ENCODE peak calls at places on chromosome 7, in five cellular contexts. One of them, this sample, is unnamed.

GRCh38 chr7:131219277-131220041 is 108.2 kb upstream of the MKLN1 start:
- DNase-seq in choroid plexus epithelial cell: no peak
- DNase-seq in NB4: no peak
- DNase-seq in left lung: no peak
- DNase-seq in Calu3: no peak
- DNase-seq in this sample: no peak

GRCh38 chr7:25545125-25546008 is 317.1 kb upstream of the NPVF start:
- DNase-seq in choroid plexus epithelial cell: no peak
- DNase-seq in NB4: no peak
- DNase-seq in left lung: no peak
- DNase-seq in Calu3: no peak
- DNase-seq in this sample: no peak

GRCh38 chr7:5143935-5144903 is 45.8 kb upstream of the WIPI2 start:
- DNase-seq in choroid plexus epithelial cell: peak; percentile 26
- DNase-seq in NB4: peak; percentile 73
- DNase-seq in left lung: peak; percentile 77
- DNase-seq in Calu3: peak; percentile 21
- DNase-seq in this sample: no peak

GRCh38 chr7:64993901-64994300 is 3.1 kb upstream of the ZNF117 start:
- DNase-seq in choroid plexus epithelial cell: no peak
- DNase-seq in NB4: no peak
- DNase-seq in left lung: no peak
- DNase-seq in Calu3: no peak
- DNase-seq in this sample: no peak

GRCh38 chr7:95922191-95922590 is 149.8 kb downstream of the DYNC1I1 start:
- DNase-seq in choroid plexus epithelial cell: no peak
- DNase-seq in NB4: no peak
- DNase-seq in left lung: no peak
- DNase-seq in Calu3: no peak
- DNase-seq in this sample: no peak

GRCh38 chr7:102303669-102304422 is 17.2 kb downstream of the SH2B2 start:
- DNase-seq in choroid plexus epithelial cell: no peak
- DNase-seq in NB4: peak; percentile 48
- DNase-seq in left lung: no peak
- DNase-seq in Calu3: no peak
- DNase-seq in this sample: no peak

GRCh38 chr7:151459726-151460473 is 20.0 kb upstream of the CRYGN start:
- DNase-seq in choroid plexus epithelial cell: peak; percentile 92
- DNase-seq in NB4: no peak
- DNase-seq in left lung: no peak
- DNase-seq in Calu3: peak; percentile 51
- DNase-seq in this sample: peak; percentile 40

GRCh38 chr7:12949060-12950045 is 261.9 kb downstream of the ARL4A start:
- DNase-seq in choroid plexus epithelial cell: peak; percentile 62
- DNase-seq in NB4: no peak
- DNase-seq in left lung: no peak
- DNase-seq in Calu3: no peak
- DNase-seq in this sample: no peak

GRCh38 chr7:54541941-54542618 is at the start of gene VSTM2A:
- DNase-seq in choroid plexus epithelial cell: no peak
- DNase-seq in NB4: no peak
- DNase-seq in left lung: peak; percentile 75
- DNase-seq in Calu3: no peak
- DNase-seq in this sample: peak; percentile 80

GRCh38 chr7:139915864-139916716 is 87.0 kb downstream of the TBXAS1 start:
- DNase-seq in choroid plexus epithelial cell: peak; percentile 98
- DNase-seq in NB4: peak; percentile 97
- DNase-seq in left lung: peak; percentile 75
- DNase-seq in Calu3: peak; percentile 67
- DNase-seq in this sample: no peak

GRCh38 chr7:55172161-55172560 is 153.3 kb downstream of the EGFR start:
- DNase-seq in choroid plexus epithelial cell: peak; percentile 50
- DNase-seq in NB4: no peak
- DNase-seq in left lung: no peak
- DNase-seq in Calu3: no peak
- DNase-seq in this sample: no peak

GRCh38 chr7:3200504-3200903 is 100.5 kb upstream of the SDK1 start:
- DNase-seq in choroid plexus epithelial cell: peak; percentile 85
- DNase-seq in NB4: peak; percentile 20
- DNase-seq in left lung: no peak
- DNase-seq in Calu3: peak; percentile 66
- DNase-seq in this sample: peak; percentile 42

GRCh38 chr7:143369678-143370651 is 7.5 kb upstream of the FAM131B start:
- DNase-seq in choroid plexus epithelial cell: no peak
- DNase-seq in NB4: no peak
- DNase-seq in left lung: peak; percentile 8
- DNase-seq in Calu3: no peak
- DNase-seq in this sample: no peak

GRCh38 chr7:28815928-28816373 is 142.2 kb downstream of the TRIL start:
- DNase-seq in choroid plexus epithelial cell: no peak
- DNase-seq in NB4: no peak
- DNase-seq in left lung: no peak
- DNase-seq in Calu3: no peak
- DNase-seq in this sample: no peak

GRCh38 chr7:77570330-77571011 is 33.4 kb downstream of the PTPN12 start:
- DNase-seq in choroid plexus epithelial cell: peak; percentile 82
- DNase-seq in NB4: peak; percentile 87
- DNase-seq in left lung: no peak
- DNase-seq in Calu3: no peak
- DNase-seq in this sample: no peak

GRCh38 chr7:99392659-99393362 is 15.6 kb downstream of the PDAP1 start:
- DNase-seq in choroid plexus epithelial cell: peak; percentile 77
- DNase-seq in NB4: no peak
- DNase-seq in left lung: peak; percentile 90
- DNase-seq in Calu3: no peak
- DNase-seq in this sample: peak; percentile 80

GRCh38 chr7:69598487-69599148 is 343 bp downstream of the AUTS2 start:
- DNase-seq in choroid plexus epithelial cell: no peak
- DNase-seq in NB4: peak; percentile 78
- DNase-seq in left lung: peak; percentile 76
- DNase-seq in Calu3: peak; percentile 0
- DNase-seq in this sample: no peak

GRCh38 chr7:77351539-77352004 is 64.6 kb downstream of the GSAP start:
- DNase-seq in choroid plexus epithelial cell: peak; percentile 42
- DNase-seq in NB4: peak; percentile 100
- DNase-seq in left lung: no peak
- DNase-seq in Calu3: no peak
- DNase-seq in this sample: no peak

GRCh38 chr7:30564243-30564892 is 30.3 kb upstream of the GARS1 start:
- DNase-seq in choroid plexus epithelial cell: peak; percentile 94
- DNase-seq in NB4: peak; percentile 93
- DNase-seq in left lung: peak; percentile 83
- DNase-seq in Calu3: peak; percentile 90
- DNase-seq in this sample: peak; percentile 87

GRCh38 chr7:30563326-30563942 is 31.2 kb upstream of the GARS1 start:
- DNase-seq in choroid plexus epithelial cell: peak; percentile 54
- DNase-seq in NB4: peak; percentile 32
- DNase-seq in left lung: no peak
- DNase-seq in Calu3: peak; percentile 43
- DNase-seq in this sample: no peak

GRCh38 chr7:30562909-30563308 is 31.8 kb upstream of the GARS1 start:
- DNase-seq in choroid plexus epithelial cell: peak; percentile 43
- DNase-seq in NB4: no peak
- DNase-seq in left lung: no peak
- DNase-seq in Calu3: no peak
- DNase-seq in this sample: no peak

GRCh38 chr7:30561389-30561788 is 33.3 kb upstream of the GARS1 start:
- DNase-seq in choroid plexus epithelial cell: no peak
- DNase-seq in NB4: no peak
- DNase-seq in left lung: no peak
- DNase-seq in Calu3: no peak
- DNase-seq in this sample: no peak

GRCh38 chr7:30562498-30562897 is 32.2 kb upstream of the GARS1 start:
- DNase-seq in choroid plexus epithelial cell: peak; percentile 86
- DNase-seq in NB4: no peak
- DNase-seq in left lung: no peak
- DNase-seq in Calu3: no peak
- DNase-seq in this sample: no peak
- TF ChIP-seq CTCF in choroid plexus epithelial cell: peak; percentile 57
- TF ChIP-seq CTCF in NB4: no peak
- TF ChIP-seq CTCF in left lung: no peak
- TF ChIP-seq CTCF in Calu3: no peak
- TF ChIP-seq CTCF in this sample: no peak

DNA sequence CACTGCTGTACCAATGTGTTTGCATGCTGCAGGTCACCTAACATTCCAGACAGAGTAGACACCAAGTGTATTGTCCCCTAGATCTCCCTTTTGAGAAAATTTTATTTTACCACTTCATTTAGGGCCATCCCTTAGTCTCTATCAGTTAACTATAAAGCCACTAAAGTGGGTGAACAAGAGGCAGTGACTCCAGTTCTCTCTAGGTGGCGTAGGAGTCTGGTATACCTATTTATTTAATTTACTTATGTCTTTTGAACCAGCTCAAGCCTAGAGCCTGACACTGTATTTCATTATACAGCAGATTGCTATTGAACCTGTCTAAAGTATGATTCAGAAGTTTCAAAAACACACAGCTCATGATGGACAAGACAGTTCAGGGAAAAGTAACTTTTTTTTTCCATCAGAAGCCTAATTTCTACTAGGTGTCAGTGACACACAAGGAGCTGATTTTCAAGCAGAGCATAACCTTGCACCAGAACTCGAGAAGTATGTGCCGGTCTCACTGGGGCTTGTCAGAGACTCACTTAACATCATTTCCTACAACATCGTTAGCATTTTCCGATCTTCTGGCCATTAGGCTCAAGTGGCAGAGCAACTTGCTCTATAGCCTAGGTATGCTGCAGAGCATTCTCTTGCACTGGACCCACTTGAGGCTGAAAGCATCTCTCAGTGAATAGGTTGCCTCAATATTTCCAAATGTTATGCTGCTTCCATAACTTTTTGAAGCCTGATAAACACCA is 175.4 kb downstream of the CDC14C start:
- DNase-seq in choroid plexus epithelial cell: no peak
- DNase-seq in NB4: peak; percentile 28
- DNase-seq in left lung: no peak
- DNase-seq in Calu3: no peak
- DNase-seq in this sample: no peak
- TF ChIP-seq CTCF in choroid plexus epithelial cell: no peak
- TF ChIP-seq CTCF in NB4: peak; percentile 27
- TF ChIP-seq CTCF in left lung: no peak
- TF ChIP-seq CTCF in Calu3: no peak
- TF ChIP-seq CTCF in this sample: no peak

DNA sequence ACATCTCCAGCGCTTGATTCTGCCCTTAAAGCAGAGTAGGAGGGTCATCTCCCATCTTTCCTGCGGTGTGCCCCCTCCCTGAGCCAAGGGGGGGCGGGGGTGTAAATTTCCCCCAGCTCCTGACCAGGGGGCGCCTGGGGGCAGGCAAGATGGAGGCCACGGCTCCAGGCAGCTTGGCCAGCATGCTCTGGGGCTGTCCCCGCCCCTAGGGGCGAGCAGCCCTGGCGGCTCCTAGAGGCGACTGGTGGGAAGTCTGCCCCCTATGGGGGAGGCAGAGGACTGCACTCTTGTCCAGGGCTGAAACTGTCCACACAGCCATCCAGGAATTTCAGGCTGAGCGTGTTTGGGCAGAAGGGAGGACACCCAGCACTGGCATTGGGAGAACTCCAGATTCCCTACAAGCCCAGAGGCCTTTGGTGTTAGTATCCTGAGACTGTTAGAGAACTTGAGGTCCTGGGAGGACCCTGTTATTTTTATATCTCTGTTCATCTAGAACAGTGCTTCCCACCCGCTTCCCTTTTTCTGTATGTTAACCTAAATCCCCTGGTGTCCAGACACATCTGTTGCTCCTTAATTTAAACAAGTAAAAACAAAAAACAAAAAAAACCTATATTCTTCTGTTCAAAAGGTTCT is 4.6 kb downstream of the STRA8 start:
- DNase-seq in choroid plexus epithelial cell: no peak
- DNase-seq in NB4: peak; percentile 40
- DNase-seq in left lung: no peak
- DNase-seq in Calu3: peak; percentile 22
- DNase-seq in this sample: no peak
- TF ChIP-seq CTCF in choroid plexus epithelial cell: peak; percentile 52
- TF ChIP-seq CTCF in NB4: peak; percentile 64
- TF ChIP-seq CTCF in left lung: no peak
- TF ChIP-seq CTCF in Calu3: peak; percentile 62
- TF ChIP-seq CTCF in this sample: peak; percentile 70

GRCh38 chr7:52260046-52260665 is 775.3 kb upstream of the POM121L12 start:
- DNase-seq in choroid plexus epithelial cell: no peak
- DNase-seq in NB4: peak; percentile 51
- DNase-seq in left lung: no peak
- DNase-seq in Calu3: no peak
- DNase-seq in this sample: no peak
- TF ChIP-seq CTCF in choroid plexus epithelial cell: no peak
- TF ChIP-seq CTCF in NB4: peak; percentile 31
- TF ChIP-seq CTCF in left lung: no peak
- TF ChIP-seq CTCF in Calu3: no peak
- TF ChIP-seq CTCF in this sample: no peak

GRCh38 chr7:49635800-49636199 is 137.6 kb upstream of the VWC2 start:
- DNase-seq in choroid plexus epithelial cell: no peak
- DNase-seq in NB4: peak; percentile 25
- DNase-seq in left lung: no peak
- DNase-seq in Calu3: no peak
- DNase-seq in this sample: no peak

GRCh38 chr7:49643321-49643720 is 130.1 kb upstream of the VWC2 start:
- DNase-seq in choroid plexus epithelial cell: no peak
- DNase-seq in NB4: no peak
- DNase-seq in left lung: no peak
- DNase-seq in Calu3: no peak
- DNase-seq in this sample: peak; percentile 24

GRCh38 chr7:49639068-49639593 is 134.3 kb upstream of the VWC2 start:
- DNase-seq in choroid plexus epithelial cell: no peak
- DNase-seq in NB4: no peak
- DNase-seq in left lung: no peak
- DNase-seq in Calu3: no peak
- DNase-seq in this sample: no peak

GRCh38 chr7:49639808-49640207 is 133.6 kb upstream of the VWC2 start:
- DNase-seq in choroid plexus epithelial cell: no peak
- DNase-seq in NB4: no peak
- DNase-seq in left lung: no peak
- DNase-seq in Calu3: no peak
- DNase-seq in this sample: no peak

GRCh38 chr7:49638166-49638565 is 135.3 kb upstream of the VWC2 start:
- DNase-seq in choroid plexus epithelial cell: no peak
- DNase-seq in NB4: peak; percentile 28
- DNase-seq in left lung: no peak
- DNase-seq in Calu3: no peak
- DNase-seq in this sample: no peak
- TF ChIP-seq CTCF in choroid plexus epithelial cell: no peak
- TF ChIP-seq CTCF in NB4: peak; percentile 30
- TF ChIP-seq CTCF in left lung: no peak
- TF ChIP-seq CTCF in Calu3: no peak
- TF ChIP-seq CTCF in this sample: peak; percentile 37

GRCh38 chr7:27438878-27439589 is 196.4 kb downstream of the EVX1 start:
- DNase-seq in choroid plexus epithelial cell: no peak
- DNase-seq in NB4: peak; percentile 36
- DNase-seq in left lung: no peak
- DNase-seq in Calu3: no peak
- DNase-seq in this sample: no peak

GRCh38 chr7:27435461-27435860 is 192.9 kb downstream of the EVX1 start:
- DNase-seq in choroid plexus epithelial cell: peak; percentile 67
- DNase-seq in NB4: no peak
- DNase-seq in left lung: no peak
- DNase-seq in Calu3: no peak
- DNase-seq in this sample: no peak

GRCh38 chr7:27431465-27431864 is 188.9 kb downstream of the EVX1 start:
- DNase-seq in choroid plexus epithelial cell: no peak
- DNase-seq in NB4: no peak
- DNase-seq in left lung: no peak
- DNase-seq in Calu3: no peak
- DNase-seq in this sample: no peak

GRCh38 chr7:27433581-27433980 is 191.0 kb downstream of the EVX1 start:
- DNase-seq in choroid plexus epithelial cell: no peak
- DNase-seq in NB4: no peak
- DNase-seq in left lung: no peak
- DNase-seq in Calu3: no peak
- DNase-seq in this sample: no peak

GRCh38 chr7:27434729-27435400 is 192.3 kb downstream of the EVX1 start:
- DNase-seq in choroid plexus epithelial cell: peak; percentile 65
- DNase-seq in NB4: no peak
- DNase-seq in left lung: no peak
- DNase-seq in Calu3: no peak
- DNase-seq in this sample: no peak
- TF ChIP-seq CTCF in choroid plexus epithelial cell: peak; percentile 47
- TF ChIP-seq CTCF in NB4: peak; percentile 3
- TF ChIP-seq CTCF in left lung: no peak
- TF ChIP-seq CTCF in Calu3: no peak
- TF ChIP-seq CTCF in this sample: no peak

This sample was measured in glutamatergic neuron.